ENCODE peak calls at places on chromosomes 2 and 18, in nine cellular contexts. I is hepatocyte, R is AG04450, X is ACHN, A is lower leg skin, U is mucosa of gallbladder, Z is NCI-H1694, N is tibial artery, B is lung. S is an unnamed sample.
A peak's percentile ranks its signal among the peaks of the same experiment; 100 is the strongest.

GRCh38 chr2:48508461-48509124 is 21.4 kb upstream of the STON1 start:
- DNase-seq in I (peak; percentile 54), R (no peak), X (no peak), A (no peak), U (peak; percentile 32), Z (no peak), N (no peak), B (no peak), S (no peak)

GRCh38 chr2:263774-264492 is at the start of gene SH3YL1:
- DNase-seq in I (peak; percentile 89), R (no peak), X (peak; percentile 26), A (peak; percentile 90), U (peak; percentile 82), Z (no peak), N (no peak), B (peak; percentile 76), S (peak; percentile 65)

GRCh38 chr2:27891820-27892105 is 1.2 kb downstream of the BABAM2 start:
- DNase-seq in I (no peak), R (no peak), X (peak; percentile 48), A (no peak), U (no peak), Z (no peak), N (no peak), B (no peak), S (no peak)

GRCh38 chr2:239966029-239966847 is 58.9 kb downstream of the NDUFA10 start:
- DNase-seq in I (no peak), R (no peak), X (no peak), A (peak; percentile 85), U (no peak), Z (no peak), N (no peak), B (no peak), S (no peak)

GRCh38 chr2:6866239-6866745 is 585 bp upstream of the CMPK2 start:
- DNase-seq in I (peak; percentile 66), R (no peak), X (peak; percentile 39), A (no peak), U (peak; percentile 23), Z (peak; percentile 57), N (no peak), B (peak; percentile 33), S (no peak)

GRCh38 chr2:141501743-141502142 is 629.1 kb downstream of the LRP1B start:
- DNase-seq in I (no peak), R (no peak), X (no peak), A (no peak), U (no peak), Z (no peak), N (no peak), B (no peak), S (no peak)

GRCh38 chr2:65436825-65437221 is 4.4 kb upstream of the SPRED2 start:
- DNase-seq in I (no peak), R (no peak), X (no peak), A (no peak), U (no peak), Z (no peak), N (no peak), B (no peak), S (no peak)

GRCh38 chr2:56130463-56131070 is 53.2 kb upstream of the CCDC85A start:
- DNase-seq in I (peak; percentile 40), R (peak; percentile 2), X (peak; percentile 36), A (no peak), U (peak; percentile 32), Z (peak; percentile 12), N (no peak), B (no peak), S (no peak)

GRCh38 chr2:115122701-115123100 is 680.3 kb downstream of the DPP10 start:
- DNase-seq in I (peak; percentile 31), R (no peak), X (no peak), A (no peak), U (no peak), Z (no peak), N (no peak), B (no peak), S (no peak)

GRCh38 chr2:101045330-101045729 is 43.2 kb downstream of the RPL31 start:
- DNase-seq in I (no peak), R (no peak), X (no peak), A (no peak), U (no peak), Z (no peak), N (no peak), B (no peak), S (no peak)

GRCh38 chr18:25360301-25360899 is 8.4 kb upstream of the ZNF521 start:
- DNase-seq in I (no peak), R (no peak), X (no peak), A (no peak), U (no peak), Z (no peak), N (no peak), B (no peak), S (no peak)

GRCh38 chr2:56448403-56448998 is 264.7 kb downstream of the CCDC85A start:
- DNase-seq in I (peak; percentile 32), R (no peak), X (peak; percentile 76), A (no peak), U (no peak), Z (no peak), N (no peak), B (no peak), S (no peak)

GRCh38 chr2:142681952-142682351 is 195.5 kb upstream of the KYNU start:
- DNase-seq in I (no peak), R (no peak), X (no peak), A (no peak), U (no peak), Z (no peak), N (no peak), B (no peak), S (no peak)

GRCh38 chr2:149601141-149601796 is 13.7 kb upstream of the MMADHC start:
- DNase-seq in I (no peak), R (no peak), X (no peak), A (no peak), U (no peak), Z (no peak), N (no peak), B (no peak), S (no peak)

GRCh38 chr18:36411745-36412168 is 114.2 kb downstream of the FHOD3 start:
- DNase-seq in I (no peak), R (no peak), X (peak; percentile 79), A (peak; percentile 23), U (no peak), Z (peak; percentile 14), N (no peak), B (no peak), S (no peak)

GRCh38 chr2:166042768-166043390 is 84.9 kb downstream of the SCN1A start:
- DNase-seq in I (no peak), R (no peak), X (no peak), A (no peak), U (no peak), Z (no peak), N (no peak), B (no peak), S (no peak)

GRCh38 chr2:85786444-85786843 is 32.7 kb downstream of the ATOH8 start:
- DNase-seq in I (no peak), R (no peak), X (no peak), A (peak; percentile 74), U (no peak), Z (no peak), N (peak; percentile 58), B (no peak), S (no peak)

GRCh38 chr2:200670313-200670712 is 84.5 kb downstream of the AOX1 start:
- DNase-seq in I (no peak), R (no peak), X (no peak), A (no peak), U (no peak), Z (no peak), N (no peak), B (no peak), S (no peak)

GRCh38 chr18:58174285-58174684 is 130.3 kb downstream of the NEDD4L start:
- DNase-seq in I (no peak), R (no peak), X (no peak), A (peak; percentile 57), U (no peak), Z (no peak), N (no peak), B (no peak), S (no peak)

GRCh38 chr2:241315879-241316700 is at the start of gene SEPTIN2:
- DNase-seq in I (peak; percentile 86), R (no peak), X (peak; percentile 56), A (peak; percentile 95), U (peak; percentile 20), Z (no peak), N (no peak), B (peak; percentile 80), S (peak; percentile 28)

GRCh38 chr2:11379558-11379957 is 35.1 kb upstream of the ROCK2 start:
- DNase-seq in I (no peak), R (peak; percentile 21), X (no peak), A (no peak), U (no peak), Z (no peak), N (no peak), B (no peak), S (no peak)

GRCh38 chr2:174263989-174264388 is 15.7 kb upstream of the OLA1 start:
- DNase-seq in I (peak; percentile 19), R (no peak), X (peak; percentile 80), A (no peak), U (no peak), Z (no peak), N (no peak), B (no peak), S (no peak)